ENCODE peak calls at places on chromosome 16, in five cellular contexts. R, H, V, U and A are unnamed samples.

GRCh38 chr16:19884611-19885455 is at the start of gene GPRC5B:
- DNase-seq in R (peak), H (peak), V (peak), U (no peak), A (peak)

GRCh38 chr16:49094471-49094870 is 187.2 kb downstream of the CBLN1 start:
- DNase-seq in R (no peak), H (no peak), V (no peak), U (no peak), A (no peak)

GRCh38 chr16:29663020-29663828 is at the start of gene SPN:
- DNase-seq in R (no peak), H (no peak), V (peak), U (no peak), A (no peak)

GRCh38 chr16:48442379-48442778 is 57.2 kb upstream of the SIAH1 start:
- DNase-seq in R (no peak), H (no peak), V (no peak), U (no peak), A (no peak)

GRCh38 chr16:1474796-1475551 is at the start of gene CLCN7:
- DNase-seq in R (peak), H (peak), V (peak), U (peak), A (peak)

GRCh38 chr16:33877-34707 is 19.3 kb downstream of the POLR3K start:
- DNase-seq in R (no peak), H (no peak), V (no peak), U (no peak), A (no peak)

GRCh38 chr16:89145406-89146161 is 26.0 kb upstream of the CDH15 start:
- DNase-seq in R (no peak), H (no peak), V (no peak), U (no peak), A (no peak)

GRCh38 chr16:75929056-75929455 is 202.8 kb upstream of the CPHXL start:
- DNase-seq in R (no peak), H (no peak), V (no peak), U (no peak), A (no peak)

GRCh38 chr16:68397710-68398171 is 50.6 kb downstream of the SMPD3 start:
- DNase-seq in R (no peak), H (no peak), V (no peak), U (no peak), A (no peak)

GRCh38 chr16:80285089-80285488 is 255.7 kb upstream of the DYNLRB2 start:
- DNase-seq in R (no peak), H (no peak), V (no peak), U (peak), A (no peak)

GRCh38 chr16:2610781-2611498 is 71.4 kb upstream of the KCTD5 start:
- DNase-seq in R (no peak), H (no peak), V (no peak), U (no peak), A (no peak)

GRCh38 chr16:10206215-10206614 is 24.0 kb upstream of the GRIN2A start:
- DNase-seq in R (no peak), H (no peak), V (no peak), U (no peak), A (no peak)

GRCh38 chr16:65200857-65201256 is 79.0 kb upstream of the CDH11 start:
- DNase-seq in R (no peak), H (no peak), V (no peak), U (no peak), A (no peak)

GRCh38 chr16:11078812-11079459 is 134.6 kb downstream of the CLEC16A start:
- DNase-seq in R (no peak), H (peak), V (no peak), U (peak), A (no peak)

GRCh38 chr16:53754938-53755910 is 51.3 kb downstream of the FTO start:
- DNase-seq in R (no peak), H (peak), V (no peak), U (no peak), A (no peak)

GRCh38 chr16:8831450-8832382 is 34.1 kb downstream of the PMM2 start:
- DNase-seq in R (no peak), H (no peak), V (no peak), U (no peak), A (no peak)